ENCODE peak calls at places on chromosomes 7 and 10, in seven cellular contexts. I, Z, P, H, N, V and M are unnamed samples.

GRCh38 chr10:69413221-69413865 is 3.4 kb downstream of the TACR2 start:
- DNase-seq in I (no peak), Z (peak), P (peak), H (no peak), N (peak), V (no peak), M (peak)

GRCh38 chr10:90775351-90776028 is 82.3 kb downstream of the HTR7 start:
- DNase-seq in I (no peak), Z (no peak), P (no peak), H (no peak), N (no peak), V (no peak), M (no peak)

GRCh38 chr10:70809011-70809611 is 6.6 kb upstream of the SGPL1 start:
- DNase-seq in I (no peak), Z (no peak), P (no peak), H (no peak), N (no peak), V (no peak), M (no peak)

GRCh38 chr7:95960706-95961244 is 188.4 kb downstream of the DYNC1I1 start:
- DNase-seq in I (no peak), Z (no peak), P (no peak), H (no peak), N (no peak), V (no peak), M (no peak)

GRCh38 chr10:5284311-5285057 is 80.3 kb upstream of the UCN3 start:
- DNase-seq in I (no peak), Z (no peak), P (no peak), H (no peak), N (no peak), V (no peak), M (no peak)

GRCh38 chr7:104982773-104983619 is 31.0 kb upstream of the KMT2E start:
- DNase-seq in I (no peak), Z (no peak), P (no peak), H (peak), N (peak), V (no peak), M (peak)

GRCh38 chr10:133204226-133205015 is 25.6 kb upstream of the UTF1 start:
- DNase-seq in I (no peak), Z (no peak), P (no peak), H (no peak), N (no peak), V (no peak), M (no peak)

GRCh38 chr10:112954974-112955735 is 5.1 kb downstream of the TCF7L2 start:
- DNase-seq in I (no peak), Z (no peak), P (no peak), H (no peak), N (no peak), V (no peak), M (no peak)

GRCh38 chr10:105585753-105586152 is 944.7 kb downstream of the SORCS3 start:
- DNase-seq in I (no peak), Z (no peak), P (no peak), H (no peak), N (no peak), V (no peak), M (no peak)

GRCh38 chr10:3774018-3774813 is 10.8 kb downstream of the KLF6 start:
- DNase-seq in I (peak), Z (no peak), P (peak), H (no peak), N (no peak), V (no peak), M (no peak)

GRCh38 chr7:14000247-14000646 is 10.8 kb upstream of the ETV1 start:
- DNase-seq in I (no peak), Z (no peak), P (no peak), H (no peak), N (no peak), V (no peak), M (no peak)

GRCh38 chr7:38382627-38383026 is 109.2 kb upstream of the TARP start:
- DNase-seq in I (no peak), Z (no peak), P (no peak), H (no peak), N (no peak), V (no peak), M (no peak)

GRCh38 chr7:151575471-151575870 is 55.8 kb upstream of the RHEB start:
- DNase-seq in I (no peak), Z (no peak), P (no peak), H (no peak), N (no peak), V (no peak), M (no peak)

GRCh38 chr7:78226059-78226658 is 427.6 kb downstream of the PHTF2 start:
- DNase-seq in I (peak), Z (no peak), P (peak), H (peak), N (peak), V (no peak), M (peak)

GRCh38 chr7:1854521-1855395 is 184.7 kb downstream of the ELFN1 start:
- DNase-seq in I (no peak), Z (no peak), P (no peak), H (no peak), N (no peak), V (no peak), M (no peak)

GRCh38 chr10:80612261-80612660 is 74.6 kb downstream of the SH2D4B start:
- DNase-seq in I (no peak), Z (no peak), P (peak), H (no peak), N (no peak), V (no peak), M (no peak)

GRCh38 chr10:113961261-113961938 is 82.3 kb upstream of the ADRB1 start:
- DNase-seq in I (peak), Z (no peak), P (peak), H (peak), N (no peak), V (peak), M (peak)

GRCh38 chr7:141073173-141073640 is 657 bp upstream of the TMEM178B start:
- DNase-seq in I (no peak), Z (peak), P (peak), H (no peak), N (no peak), V (peak), M (peak)

GRCh38 chr10:125694874-125695273 is 11.9 kb upstream of the TEX36 start:
- DNase-seq in I (no peak), Z (no peak), P (no peak), H (no peak), N (no peak), V (no peak), M (no peak)

GRCh38 chr10:112687647-112688046 is 240.6 kb downstream of the VTI1A start:
- DNase-seq in I (no peak), Z (no peak), P (no peak), H (no peak), N (no peak), V (no peak), M (no peak)

GRCh38 chr7:28793383-28793782 is 164.7 kb downstream of the TRIL start:
- DNase-seq in I (no peak), Z (no peak), P (no peak), H (no peak), N (no peak), V (no peak), M (no peak)

GRCh38 chr10:128316925-128317324 is 190.7 kb upstream of the MKI67 start:
- DNase-seq in I (no peak), Z (no peak), P (no peak), H (no peak), N (no peak), V (no peak), M (no peak)

GRCh38 chr7:158710651-158711102 is 6.1 kb upstream of the NCAPG2 start:
- DNase-seq in I (no peak), Z (no peak), P (no peak), H (no peak), N (no peak), V (no peak), M (no peak)

GRCh38 chr10:13659887-13660544 is 73.3 kb downstream of the PRPF18 start:
- DNase-seq in I (peak), Z (peak), P (peak), H (no peak), N (peak), V (peak), M (no peak)

GRCh38 chr10:58590152-58590551 is 77.5 kb downstream of the BICC1 start:
- DNase-seq in I (peak), Z (no peak), P (no peak), H (no peak), N (no peak), V (no peak), M (no peak)

GRCh38 chr7:77409005-77409738 is 7.0 kb downstream of the GSAP start:
- DNase-seq in I (no peak), Z (no peak), P (no peak), H (no peak), N (no peak), V (no peak), M (no peak)

GRCh38 chr10:132940791-132941465 is 1.4 kb downstream of the CFAP46 start:
- DNase-seq in I (no peak), Z (no peak), P (no peak), H (no peak), N (no peak), V (no peak), M (no peak)

GRCh38 chr10:119849031-119849789 is 23.4 kb downstream of the MCMBP start:
- DNase-seq in I (no peak), Z (no peak), P (no peak), H (no peak), N (no peak), V (no peak), M (no peak)

GRCh38 chr10:7045891-7046599 is 364.8 kb downstream of the SFMBT2 start:
- DNase-seq in I (no peak), Z (no peak), P (no peak), H (no peak), N (no peak), V (peak), M (no peak)

GRCh38 chr10:111211241-111211640 is 134.4 kb downstream of the ADRA2A start:
- DNase-seq in I (no peak), Z (no peak), P (no peak), H (no peak), N (no peak), V (no peak), M (no peak)

GRCh38 chr10:105252908-105253307 is 611.8 kb downstream of the SORCS3 start:
- DNase-seq in I (no peak), Z (no peak), P (no peak), H (no peak), N (peak), V (no peak), M (no peak)